ENCODE peak calls at places on chromosomes 11 and 22, in four cellular contexts. Y is A549, L is HepG2, W is K562. F is an unnamed sample.

GRCh38 chr11:110446594-110446993 is 16.8 kb downstream of the FDX1 start:
- DNase-seq in Y (no peak), L (no peak), W (no peak), F (no peak)

GRCh38 chr11:59574467-59574866 is 41.1 kb downstream of the OSBP start:
- DNase-seq in W (no peak), L (no peak), Y (no peak), F (peak)

GRCh38 chr11:17554487-17554886 is 7.4 kb downstream of the OTOG start:
- DNase-seq in L (no peak), Y (no peak), W (no peak), F (no peak)

GRCh38 chr11:15944460-15944859 is 411.9 kb downstream of the SOX6 start:
- DNase-seq in W (no peak), Y (no peak), L (no peak), F (peak)

GRCh38 chr11:12017243-12017678 is 8.8 kb upstream of the DKK3 start:
- DNase-seq in L (no peak), W (no peak), Y (no peak), F (peak)

GRCh38 chr22:35386670-35387288 is 5.9 kb downstream of the HMOX1 start:
- DNase-seq in W (no peak), Y (no peak), L (no peak), F (no peak)

GRCh38 chr11:20070459-20070858 is 89.8 kb downstream of the DBX1 start:
- DNase-seq in L (peak), Y (no peak), W (no peak), F (peak)

GRCh38 chr11:35166369-35167360 is 27.7 kb downstream of the CD44 start:
- DNase-seq in W (no peak), Y (peak), L (no peak), F (peak)

GRCh38 chr22:49998718-49999062 is 13.9 kb downstream of the IL17REL start:
- DNase-seq in L (no peak), W (no peak), Y (no peak), F (no peak)

GRCh38 chr22:46661221-46661851 is 41.1 kb downstream of the GRAMD4 start:
- DNase-seq in Y (peak), W (no peak), L (no peak), F (peak)

GRCh38 chr11:100719809-100720221 is 32.7 kb downstream of the ARHGAP42 start:
- DNase-seq in L (no peak), W (peak), Y (peak), F (peak)

GRCh38 chr11:125886997-125887372 is 483 bp upstream of the HYLS1 start:
- DNase-seq in Y (no peak), W (no peak), L (no peak), F (no peak)

GRCh38 chr11:115996125-115996807 is 492.1 kb upstream of the CADM1 start:
- DNase-seq in L (no peak), W (no peak), Y (no peak), F (no peak)

GRCh38 chr11:43269229-43269928 is 42.4 kb upstream of the API5 start:
- DNase-seq in W (no peak), L (no peak), Y (no peak), F (no peak)

GRCh38 chr22:28906312-28906711 is 22.9 kb downstream of the ZNRF3 start:
- DNase-seq in W (no peak), Y (no peak), L (no peak), F (no peak)

GRCh38 chr11:45830596-45830995 is 16.7 kb upstream of the CRY2 start:
- DNase-seq in W (no peak), Y (no peak), L (no peak), F (no peak)
- TF ChIP-seq MAZ in W (no peak), Y (no peak), L (no peak), F (no peak)

DNA sequence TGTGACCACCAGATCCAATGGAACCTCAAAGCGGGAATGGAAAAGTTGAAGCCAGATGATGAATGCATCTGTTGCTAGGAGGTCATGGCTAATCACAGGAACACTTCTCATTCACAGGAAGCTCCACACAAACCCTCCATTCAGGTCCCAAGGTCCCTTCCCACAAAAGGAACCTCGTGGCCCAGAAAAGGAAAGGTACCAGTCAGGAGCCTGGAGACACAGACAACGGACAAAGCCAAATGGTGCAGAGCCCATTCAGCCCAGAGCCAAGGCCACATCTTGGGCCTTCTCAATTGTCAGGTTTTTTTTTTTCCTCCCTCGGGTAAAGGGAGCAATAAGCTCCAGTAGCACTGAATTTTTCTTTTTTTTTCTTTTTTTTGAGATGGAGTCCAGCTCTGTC is 87.0 kb downstream of the FAM168A start:
- DNase-seq in W (no peak), Y (no peak), L (no peak), F (no peak)
- TF ChIP-seq MAZ in W (no peak), Y (no peak), L (no peak), F (no peak)

GRCh38 chr22:25661067-25661466 is 80.9 kb upstream of the MYO18B start:
- DNase-seq in Y (no peak), W (no peak), L (no peak), F (no peak)

GRCh38 chr22:25668437-25668836 is 73.6 kb upstream of the MYO18B start:
- DNase-seq in L (peak), Y (no peak), W (no peak), F (peak)

GRCh38 chr22:25663654-25664053 is 78.3 kb upstream of the MYO18B start:
- DNase-seq in L (peak), Y (no peak), W (no peak), F (no peak)

GRCh38 chr22:25666308-25666707 is 75.7 kb upstream of the MYO18B start:
- DNase-seq in L (peak), W (no peak), Y (no peak), F (no peak)
- TF ChIP-seq MAZ in L (no peak), W (no peak), Y (no peak), F (no peak)

GRCh38 chr22:39360674-39361413 is 11.1 kb downstream of the SYNGR1 start:
- DNase-seq in L (no peak), Y (no peak), W (no peak), F (no peak)
- TF ChIP-seq MAZ in L (no peak), Y (no peak), W (no peak), F (no peak)

GRCh38 chr11:103803062-103803461 is 233.4 kb upstream of the DDI1 start:
- DNase-seq in Y (no peak), W (no peak), L (no peak), F (peak)
- TF ChIP-seq MAZ in Y (no peak), W (no peak), L (no peak), F (no peak)

F was measured in IMR-90.